ENCODE peak calls at places on chromosomes 7 and 10, in four cellular contexts. H is upper lobe of right lung, D is occipital lobe, R is astrocyte of the spinal cord. E is an unnamed sample.

GRCh38 chr7:73904219-73905136 is 43.5 kb downstream of the TMEM270 start:
- DNase-seq in R (peak; percentile 14), D (peak; percentile 37), H (peak; percentile 60), E (peak; percentile 61)

GRCh38 chr7:84497873-84498272 is 303.3 kb upstream of the SEMA3A start:
- DNase-seq in D (no peak), R (no peak), H (no peak), E (peak; percentile 5)

GRCh38 chr10:94902570-94902969 is 35.9 kb upstream of the CYP2C9 start:
- DNase-seq in R (no peak), D (no peak), H (no peak), E (no peak)

GRCh38 chr10:93390691-93391090 is 91.4 kb downstream of the MYOF start:
- DNase-seq in H (no peak), D (no peak), R (no peak), E (peak; percentile 48)

GRCh38 chr10:59995862-59996261 is 89.5 kb upstream of the CCDC6 start:
- DNase-seq in R (no peak), H (no peak), D (no peak), E (no peak)

GRCh38 chr7:2575046-2575732 is 16.4 kb downstream of the IQCE start:
- DNase-seq in R (no peak), H (no peak), D (no peak), E (no peak)

GRCh38 chr10:129952771-129953489 is 11.1 kb downstream of the EBF3 start:
- DNase-seq in D (no peak), H (no peak), R (no peak), E (peak; percentile 87)

GRCh38 chr7:158239290-158239981 is 348.2 kb downstream of the PTPRN2 start:
- DNase-seq in H (peak; percentile 40), D (no peak), R (no peak), E (no peak)

GRCh38 chr10:120818301-120818700 is 32.9 kb upstream of the WDR11 start:
- DNase-seq in R (no peak), D (no peak), H (no peak), E (no peak)

GRCh38 chr10:55500931-55501559 is 700.0 kb upstream of the PCDH15 start:
- DNase-seq in D (no peak), H (no peak), R (peak; percentile 19), E (peak; percentile 1)

GRCh38 chr10:14723052-14723689 is 51.5 kb downstream of the FAM107B start:
- DNase-seq in H (no peak), R (no peak), D (no peak), E (no peak)

GRCh38 chr10:15482168-15482567 is 111.1 kb upstream of the FAM171A1 start:
- DNase-seq in D (no peak), R (no peak), H (no peak), E (peak; percentile 84)

GRCh38 chr7:74187915-74188675 is 13.9 kb downstream of the EIF4H start:
- DNase-seq in R (peak; percentile 24), D (no peak), H (peak; percentile 52), E (peak; percentile 58)

GRCh38 chr7:107593025-107593410 is 13.0 kb downstream of the BCAP29 start:
- DNase-seq in H (no peak), D (no peak), R (no peak), E (no peak)

GRCh38 chr10:32446701-32447406 is 914 bp downstream of the CCDC7 start:
- DNase-seq in D (no peak), R (peak; percentile 45), H (no peak), E (peak; percentile 28)

GRCh38 chr7:787332-788240 is 44.7 kb upstream of the SUN1 start:
- DNase-seq in H (no peak), R (no peak), D (no peak), E (no peak)

GRCh38 chr7:108078156-108078781 is 51.9 kb downstream of the LAMB4 start:
- DNase-seq in R (no peak), H (no peak), D (no peak), E (no peak)

GRCh38 chr7:111954474-111955311 is 251.5 kb downstream of the DOCK4 start:
- DNase-seq in R (no peak), H (no peak), D (no peak), E (no peak)

GRCh38 chr10:99431190-99431549 is 746 bp upstream of the GOT1 start:
- DNase-seq in H (peak; percentile 85), R (peak; percentile 26), D (peak; percentile 51), E (peak; percentile 58)

GRCh38 chr7:137130751-137131158 is 212.8 kb downstream of the PTN start:
- DNase-seq in R (peak; percentile 83), H (no peak), D (no peak), E (peak; percentile 42)

GRCh38 chr7:146375155-146375554 is 258.6 kb downstream of the CNTNAP2 start:
- DNase-seq in R (no peak), H (no peak), D (no peak), E (no peak)

GRCh38 chr10:102196893-102197292 is 29.2 kb upstream of the ELOVL3 start:
- DNase-seq in D (no peak), H (no peak), R (no peak), E (no peak)

E was measured in AG10803.